ENCODE peak calls at places on chromosomes 11 and 22, in five cellular contexts. Y is nephron progenitor cell; L is PC-3; E is sigmoid colon; V is stimulated activated CD8-positive, alpha-beta memory T cell treated with anti-CD3 and anti-CD28 coated beads, Interleukin-15, amount 100 ng/mL, for 4 hours. X is an unnamed sample.

GRCh38 chr11:87878373-87878779 is 296.9 kb downstream of the RAB38 start:
- DNase-seq in E (no peak), Y (no peak), L (peak), V (no peak), X (no peak)

GRCh38 chr22:36333632-36334031 is 54.1 kb downstream of the MYH9 start:
- DNase-seq in Y (no peak), L (peak), E (no peak), V (no peak), X (no peak)

GRCh38 chr11:131108780-131109179 is 192.5 kb upstream of the SNX19 start:
- DNase-seq in V (no peak), Y (no peak), L (peak), E (no peak), X (no peak)

GRCh38 chr11:36657610-36658225 is 59.7 kb upstream of the RAG2 start:
- DNase-seq in L (no peak), V (no peak), Y (no peak), E (no peak), X (no peak)

GRCh38 chr11:128666397-128666796 is 27.5 kb upstream of the FLI1 start:
- DNase-seq in L (no peak), E (no peak), Y (no peak), V (no peak), X (no peak)

GRCh38 chr11:27973851-27974536 is 134.0 kb downstream of the KIF18A start:
- DNase-seq in E (no peak), L (no peak), V (no peak), Y (no peak), X (no peak)

GRCh38 chr22:46798366-46799057 is 36.1 kb downstream of the TBC1D22A start:
- DNase-seq in L (peak), Y (peak), E (peak), V (peak), X (peak)

GRCh38 chr11:57322881-57323467 is 1.8 kb downstream of the TNKS1BP1 start:
- DNase-seq in V (no peak), E (peak), L (peak), Y (no peak), X (no peak)

GRCh38 chr11:79274636-79275315 is 166.1 kb downstream of the TENM4 start:
- DNase-seq in V (no peak), Y (no peak), L (no peak), E (no peak), X (no peak)

GRCh38 chr11:98955551-98955950 is 65.2 kb upstream of the CNTN5 start:
- DNase-seq in V (no peak), L (peak), E (no peak), Y (no peak), X (no peak)

GRCh38 chr11:65899356-65900124 is 648 bp downstream of the FOSL1 start:
- DNase-seq in L (peak), Y (peak), E (peak), V (peak), X (no peak)

GRCh38 chr11:111733655-111734088 is 32.5 kb downstream of the PPP2R1B start:
- DNase-seq in V (no peak), Y (no peak), L (no peak), E (peak), X (no peak)

GRCh38 chr11:105156720-105157119 is 17.2 kb upstream of the CARD18 start:
- DNase-seq in E (no peak), V (no peak), Y (no peak), L (no peak), X (no peak)

GRCh38 chr11:69773626-69774353 is 1.4 kb downstream of the FGF4 start:
- DNase-seq in L (no peak), Y (no peak), V (no peak), E (no peak), X (no peak)

GRCh38 chr22:39778055-39778454 is 115.5 kb downstream of the ENTHD1 start:
- DNase-seq in Y (no peak), V (no peak), L (no peak), E (no peak), X (no peak)

GRCh38 chr22:50530857-50531545 is 1.2 kb upstream of the TYMP start:
- DNase-seq in E (peak), V (peak), Y (peak), L (peak), X (peak)

GRCh38 chr22:29233503-29233902 is 27.8 kb downstream of the EMID1 start:
- DNase-seq in L (no peak), V (no peak), Y (no peak), E (no peak), X (no peak)

GRCh38 chr11:10973416-10973815 is 115.6 kb upstream of the ZBED5 start:
- DNase-seq in L (no peak), Y (no peak), E (no peak), V (no peak), X (no peak)

GRCh38 chr11:84289381-84289906 is 1003.3 kb upstream of the CCDC90B start:
- DNase-seq in Y (no peak), L (peak), E (no peak), V (no peak), X (no peak)

GRCh38 chr11:19258651-19259230 is 18.0 kb upstream of the E2F8 start:
- DNase-seq in V (no peak), E (no peak), L (no peak), Y (no peak), X (no peak)

GRCh38 chr11:16780698-16781550 is 42.5 kb downstream of the C11orf58 start:
- DNase-seq in Y (no peak), E (no peak), V (no peak), L (no peak), X (no peak)

GRCh38 chr11:100681064-100681502 is 6.0 kb upstream of the ARHGAP42 start:
- DNase-seq in L (peak), Y (peak), V (no peak), E (peak), X (no peak)

GRCh38 chr11:9072790-9073189 is 18.6 kb downstream of the SCUBE2 start:
- DNase-seq in L (no peak), Y (no peak), E (no peak), V (no peak), X (no peak)

GRCh38 chr11:108718466-108718865 is 53.6 kb downstream of the DDX10 start:
- DNase-seq in L (no peak), Y (no peak), E (no peak), V (no peak), X (no peak)

GRCh38 chr11:33735166-33735425 is 1.1 kb downstream of the CD59 start:
- DNase-seq in V (no peak), E (no peak), Y (no peak), L (no peak), X (no peak)

GRCh38 chr11:77211040-77211451 is 83.0 kb downstream of the MYO7A start:
- DNase-seq in Y (no peak), E (no peak), V (no peak), L (no peak), X (no peak)

GRCh38 chr11:120330045-120330444 is 4.9 kb downstream of the TLCD5 start:
- DNase-seq in V (no peak), L (no peak), Y (no peak), E (no peak), X (no peak)

GRCh38 chr11:72426758-72427157 is 7.6 kb downstream of the CLPB start:
- DNase-seq in L (no peak), Y (no peak), E (peak), V (no peak), X (no peak)

GRCh38 chr11:117986981-117987495 is 844 bp downstream of the IL10RA start:
- DNase-seq in E (no peak), L (peak), Y (no peak), V (peak), X (no peak)

GRCh38 chr11:41449483-41450050 is 9.9 kb downstream of the LRRC4C start:
- DNase-seq in V (no peak), Y (no peak), E (no peak), L (no peak), X (no peak)

GRCh38 chr11:4467043-4467442 is 15.4 kb upstream of the OR52K1 start:
- DNase-seq in L (no peak), Y (no peak), V (no peak), E (no peak), X (no peak)

GRCh38 chr11:42770444-42771065 is 541.2 kb upstream of the API5 start:
- DNase-seq in Y (peak), V (no peak), E (no peak), L (peak), X (no peak)

GRCh38 chr11:68684385-68685356 is at the start of gene GAL:
- DNase-seq in L (peak), E (peak), Y (peak), V (no peak), X (no peak)

X was measured in GOT3.